ENCODE peak calls at places on chromosomes 16 and 17, in nine cellular contexts. V, O, I, G, P, C, D, E and Y are unnamed samples.
A peak's percentile ranks its signal among the peaks of the same experiment; 100 is the strongest.

GRCh38 chr16:52964290-52964689 is 88.4 kb downstream of the CHD9NB start:
- DNase-seq in I (no peak), G (no peak), C (no peak), V (no peak), D (peak; percentile 5), O (no peak), E (no peak), P (no peak), Y (no peak)

GRCh38 chr16:75555213-75555706 is 792 bp downstream of the TMEM231 start:
- DNase-seq in O (peak; percentile 55), C (no peak), I (peak; percentile 94), D (peak; percentile 92), P (peak; percentile 75), G (peak; percentile 86), E (peak; percentile 59), V (peak; percentile 94), Y (peak; percentile 57)

GRCh38 chr17:39566092-39566491 is 41.6 kb downstream of the NEUROD2 start:
- DNase-seq in D (no peak), V (no peak), C (no peak), E (no peak), O (no peak), G (no peak), I (no peak), P (no peak), Y (no peak)

GRCh38 chr17:77247048-77247541 is 106.3 kb downstream of the SEC14L1 start:
- DNase-seq in D (peak; percentile 70), E (peak; percentile 89), O (no peak), C (peak; percentile 73), V (peak; percentile 87), G (peak; percentile 65), I (peak; percentile 76), P (peak; percentile 93), Y (peak; percentile 91)

GRCh38 chr17:17398188-17398927 is 78.4 kb upstream of the MED9 start:
- DNase-seq in E (no peak), G (peak; percentile 24), O (no peak), I (no peak), V (peak; percentile 65), C (no peak), P (no peak), D (peak; percentile 60), Y (no peak)

GRCh38 chr16:81645925-81646324 is 133.2 kb upstream of the PLCG2 start:
- DNase-seq in C (no peak), O (no peak), V (no peak), P (no peak), G (no peak), I (no peak), D (no peak), E (no peak), Y (no peak)

GRCh38 chr17:17793378-17794214 is 43.2 kb downstream of the SREBF1 start:
- DNase-seq in E (no peak), O (no peak), I (no peak), P (no peak), G (no peak), V (no peak), D (no peak), C (no peak), Y (no peak)

GRCh38 chr17:17613708-17614114 is 22.2 kb upstream of the PEMT start:
- DNase-seq in C (peak; percentile 34), V (peak; percentile 87), E (peak; percentile 42), O (peak; percentile 41), G (peak; percentile 73), I (peak; percentile 85), P (peak; percentile 76), D (peak; percentile 79), Y (peak; percentile 80)

GRCh38 chr16:25838724-25839186 is 147.0 kb downstream of the HS3ST4 start:
- DNase-seq in P (peak; percentile 24), C (no peak), V (peak; percentile 28), O (peak; percentile 11), G (peak; percentile 46), D (peak; percentile 62), I (peak; percentile 48), E (peak; percentile 24), Y (peak; percentile 26)

GRCh38 chr16:85583491-85584181 is 29.5 kb upstream of the GSE1 start:
- DNase-seq in E (no peak), G (peak; percentile 26), P (no peak), C (no peak), V (no peak), D (no peak), O (peak; percentile 55), I (no peak), Y (peak; percentile 66)

GRCh38 chr16:30112197-30113030 is 923 bp downstream of the GDPD3 start:
- DNase-seq in V (peak; percentile 53), D (peak; percentile 70), G (peak; percentile 30), E (no peak), I (peak; percentile 83), O (no peak), C (peak; percentile 35), P (peak; percentile 76), Y (peak; percentile 75)

DNA sequence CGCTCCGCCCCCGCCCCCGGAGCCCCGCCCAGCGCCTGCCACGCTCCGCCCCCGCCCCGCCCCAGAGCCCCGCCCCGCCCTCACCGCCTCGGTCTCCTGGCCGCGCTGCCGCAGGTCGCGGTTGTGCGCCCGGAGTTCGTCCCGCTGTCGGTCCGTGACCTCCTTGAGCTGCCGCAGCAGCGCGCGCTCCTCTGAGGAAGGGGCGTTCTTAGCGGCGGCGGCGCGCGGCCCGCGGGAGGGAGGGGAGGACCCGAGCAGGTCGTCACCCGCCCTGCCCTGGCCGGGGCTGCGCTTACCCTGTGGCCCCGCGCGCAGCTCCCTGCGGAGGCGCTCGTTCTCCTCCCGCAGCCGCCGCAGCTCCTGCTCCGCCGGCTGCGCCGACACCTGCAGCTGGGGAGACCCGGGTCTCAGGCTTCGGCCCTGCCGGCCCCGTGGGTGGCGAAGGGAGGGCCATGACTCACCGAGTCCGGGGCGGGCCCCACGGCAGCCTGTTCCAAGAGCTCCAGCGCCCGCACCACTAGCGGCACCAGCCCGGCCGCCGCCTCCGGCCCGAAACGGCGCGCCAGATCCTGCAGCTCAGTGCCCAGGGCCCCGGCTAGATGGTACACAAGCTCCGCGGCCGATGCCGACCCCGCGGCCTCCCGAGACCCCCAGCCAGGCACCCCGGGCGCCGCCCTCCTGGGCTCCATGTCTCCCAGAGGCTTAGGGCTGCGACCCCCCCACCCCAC is 386 bp downstream of the RILP start:
- DNase-seq in G (peak; percentile 92), C (peak; percentile 71), V (peak; percentile 75), E (no peak), I (peak; percentile 82), P (peak; percentile 88), D (peak; percentile 88), O (peak; percentile 43), Y (peak; percentile 88)
- TF ChIP-seq CTCF in G (no peak), C (peak; percentile 1), V (no peak), E (peak; percentile 35), I (no peak), P (no peak), D (no peak), O (no peak), Y (no peak)

DNA sequence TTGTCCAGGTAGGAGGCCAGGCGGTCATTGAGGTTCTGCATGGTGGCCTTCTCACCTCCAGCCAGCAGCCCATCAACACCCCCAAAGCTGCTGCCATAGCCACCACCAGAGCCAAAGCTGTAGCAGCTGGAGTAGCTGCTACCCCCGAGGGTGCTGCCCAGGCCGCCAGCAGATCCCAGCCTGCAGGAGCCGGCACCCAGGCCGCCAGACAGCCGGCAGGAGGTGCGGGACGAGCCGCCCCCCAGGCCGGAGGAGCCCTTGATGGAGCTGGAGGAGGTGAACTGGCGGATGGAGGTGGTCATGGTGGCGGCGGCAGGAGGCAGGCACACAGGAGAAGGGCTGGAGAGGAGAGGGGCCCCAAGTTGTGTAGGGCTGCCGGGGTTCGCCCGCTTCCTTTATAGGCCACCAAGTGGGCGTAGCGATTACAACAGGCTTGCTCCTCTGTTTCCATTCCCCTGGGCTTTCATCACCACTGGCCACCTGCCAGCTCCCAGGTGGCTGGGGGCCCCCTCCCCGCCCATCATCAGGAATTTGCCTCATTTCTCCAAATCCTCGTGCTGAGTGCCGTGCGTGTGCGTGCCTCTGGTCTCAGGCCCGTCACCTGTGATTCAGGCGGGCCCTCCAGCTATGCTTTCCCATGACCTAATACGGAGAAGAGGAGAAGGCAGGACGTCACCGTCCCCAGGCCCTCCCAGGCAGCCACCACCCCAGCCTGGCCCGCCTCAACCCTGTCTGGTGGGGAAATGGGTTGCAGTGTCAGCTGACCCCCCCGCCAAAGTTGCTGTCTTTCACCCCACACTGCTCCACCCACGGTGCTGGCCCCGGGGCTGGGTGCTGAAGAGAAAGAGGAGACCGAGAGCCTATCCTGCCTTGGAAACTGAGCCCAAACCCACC is at the start of gene KRT17:
- DNase-seq in C (no peak), D (no peak), E (no peak), G (no peak), P (no peak), V (no peak), I (no peak), O (no peak), Y (no peak)
- TF ChIP-seq CTCF in C (no peak), D (no peak), E (no peak), G (no peak), P (no peak), V (no peak), I (no peak), O (no peak), Y (no peak)

GRCh38 chr16:87679593-87680271 is 77.4 kb downstream of the JPH3 start:
- DNase-seq in O (no peak), P (no peak), E (no peak), V (no peak), G (no peak), D (no peak), C (no peak), I (no peak), Y (no peak)

GRCh38 chr16:87680272-87680644 is 78.0 kb downstream of the JPH3 start:
- DNase-seq in P (no peak), D (no peak), O (no peak), I (no peak), E (no peak), C (no peak), G (no peak), V (no peak), Y (no peak)

GRCh38 chr16:87681990-87682570 is 79.8 kb downstream of the JPH3 start:
- DNase-seq in G (peak; percentile 54), P (peak; percentile 77), E (no peak), O (peak; percentile 31), I (peak; percentile 48), V (no peak), D (peak; percentile 74), C (no peak), Y (peak; percentile 63)

GRCh38 chr16:87677830-87678229 is 75.5 kb downstream of the JPH3 start:
- DNase-seq in G (no peak), O (no peak), E (no peak), D (no peak), P (no peak), C (no peak), V (no peak), I (no peak), Y (no peak)

GRCh38 chr16:87678618-87679017 is 76.3 kb downstream of the JPH3 start:
- DNase-seq in P (no peak), C (no peak), D (no peak), E (no peak), O (no peak), V (no peak), I (peak; percentile 56), G (no peak), Y (no peak)
- TF ChIP-seq CTCF in P (no peak), C (no peak), D (no peak), E (no peak), O (no peak), V (no peak), I (peak; percentile 33), G (no peak), Y (no peak)

DNA sequence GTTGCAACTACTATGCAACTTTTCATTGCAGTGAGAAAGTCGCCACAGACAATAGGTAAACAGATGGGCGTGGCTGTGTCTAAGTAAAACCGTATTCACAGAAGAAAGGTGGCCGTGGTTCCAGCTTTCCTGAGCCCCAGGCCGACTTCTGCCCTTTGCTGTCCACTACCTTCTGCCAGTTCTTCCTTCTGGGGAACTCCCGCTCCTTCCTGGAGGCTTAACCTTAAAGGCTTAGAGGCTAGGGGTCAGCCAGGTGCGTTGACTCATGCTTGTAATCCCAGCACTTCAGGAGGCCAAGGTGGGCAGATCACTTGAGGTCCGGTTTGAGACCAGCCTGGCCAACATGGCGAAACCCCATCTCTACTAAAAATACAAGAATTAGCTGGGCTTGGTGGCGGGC is 2.1 kb upstream of the SEPTIN12 start:
- DNase-seq in I (no peak), G (no peak), P (no peak), O (no peak), V (no peak), D (no peak), E (no peak), C (no peak), Y (no peak)
- TF ChIP-seq CTCF in I (no peak), G (no peak), P (no peak), O (no peak), V (no peak), D (no peak), E (no peak), C (no peak), Y (no peak)